ENCODE peak calls at places on chromosome 15, in five cellular contexts. F is lower leg skin; H is lower lobe of right lung; S is naive thymus-derived CD4-positive, alpha-beta T cell; G is sciatic nerve. N is an unnamed sample.

GRCh38 chr15:65365229-65365628 is 12.6 kb downstream of the IGDCC3 start:
- DNase-seq in H (no peak), S (no peak), F (no peak), G (no peak), N (peak; percentile 23)

GRCh38 chr15:59216911-59217310 is 10.3 kb downstream of the LDHAL6B start:
- DNase-seq in S (no peak), G (no peak), H (no peak), F (no peak), N (no peak)

GRCh38 chr15:51104512-51104911 is 9.8 kb upstream of the TNFAIP8L3 start:
- DNase-seq in S (no peak), F (no peak), H (no peak), G (no peak), N (peak; percentile 94)

GRCh38 chr15:88255496-88256171 is 905 bp downstream of the NTRK3 start:
- DNase-seq in G (peak; percentile 74), F (no peak), H (no peak), S (no peak), N (peak; percentile 83)

GRCh38 chr15:99998661-99999101 is 265.4 kb upstream of the LYSMD4 start:
- DNase-seq in S (no peak), F (peak; percentile 89), H (no peak), G (peak; percentile 35), N (no peak)

GRCh38 chr15:88454867-88455810 is 12.0 kb downstream of the MRPL46 start:
- DNase-seq in G (peak; percentile 67), H (peak; percentile 55), F (peak; percentile 72), S (no peak), N (no peak)

GRCh38 chr15:52788099-52788986 is 1.8 kb downstream of the ONECUT1 start:
- DNase-seq in F (no peak), G (no peak), H (peak; percentile 37), S (no peak), N (no peak)

GRCh38 chr15:70185251-70185711 is 87.6 kb upstream of the TLE3 start:
- DNase-seq in F (no peak), H (no peak), S (no peak), G (no peak), N (no peak)

GRCh38 chr15:71397377-71397776 is 282.1 kb downstream of the THSD4 start:
- DNase-seq in S (no peak), G (no peak), H (peak; percentile 56), F (no peak), N (no peak)

GRCh38 chr15:57479005-57479404 is 102.7 kb downstream of the CGNL1 start:
- DNase-seq in S (no peak), H (no peak), F (no peak), G (no peak), N (no peak)

GRCh38 chr15:72365844-72366243 is 10.0 kb downstream of the HEXA start:
- DNase-seq in G (no peak), S (no peak), F (no peak), H (no peak), N (no peak)